ENCODE peak calls at places on chromosome 21, in six cellular contexts. E is Caco-2, C is neural crest cell, D is kidney epithelial cell, A is fibroblast of villous mesenchyme, Q is AG04449. B is an unnamed sample.

GRCh38 chr21:15141236-15141970 is 76.6 kb upstream of the NRIP1 start:
- DNase-seq in Q (no peak), D (no peak), E (peak), A (no peak), C (no peak), B (no peak)

GRCh38 chr21:37364722-37365121 is 1.9 kb upstream of the DYRK1A start:
- DNase-seq in E (no peak), D (no peak), C (no peak), A (no peak), Q (no peak), B (no peak)

GRCh38 chr21:29896884-29897283 is 42.9 kb downstream of the GRIK1 start:
- DNase-seq in C (no peak), A (no peak), Q (no peak), D (no peak), E (no peak), B (no peak)

GRCh38 chr21:15005391-15005790 is 59.4 kb downstream of the NRIP1 start:
- DNase-seq in D (no peak), E (no peak), A (no peak), Q (no peak), C (peak), B (no peak)

GRCh38 chr21:26849428-26850115 is 4.4 kb upstream of the ADAMTS1 start:
- DNase-seq in Q (no peak), D (no peak), A (peak), E (peak), C (no peak), B (no peak)

GRCh38 chr21:38910390-38911008 is 104.8 kb downstream of the ETS2 start:
- DNase-seq in C (no peak), D (no peak), A (no peak), Q (no peak), E (no peak), B (no peak)

GRCh38 chr21:15638856-15639549 is 90.8 kb upstream of the USP25 start:
- DNase-seq in A (peak), Q (no peak), D (peak), C (no peak), E (peak), B (no peak)

GRCh38 chr21:26469789-26470188 is 103.3 kb downstream of the CYYR1 start:
- DNase-seq in E (no peak), Q (peak), C (no peak), A (peak), D (peak), B (no peak)

GRCh38 chr21:17640821-17641220 is 28.1 kb upstream of the BTG3 start:
- DNase-seq in D (no peak), Q (no peak), C (no peak), A (no peak), E (no peak), B (no peak)

GRCh38 chr21:14452842-14453241 is 69.9 kb upstream of the HSPA13 start:
- DNase-seq in A (no peak), Q (no peak), E (no peak), C (no peak), D (no peak), B (no peak)

GRCh38 chr21:36245649-36246048 is 74.3 kb upstream of the MORC3 start:
- DNase-seq in Q (no peak), D (no peak), A (no peak), E (no peak), C (no peak), B (no peak)

GRCh38 chr21:37914211-37914900 is 1.9 kb downstream of the KCNJ6 start:
- DNase-seq in E (peak), Q (no peak), A (peak), D (no peak), C (peak), B (peak)

GRCh38 chr21:34198232-34199120 is 125.1 kb downstream of the MRPS6 start:
- DNase-seq in C (no peak), A (no peak), E (no peak), Q (no peak), D (no peak), B (no peak)

GRCh38 chr21:32915099-32915498 is 110.6 kb upstream of the OLIG2 start:
- DNase-seq in D (no peak), C (no peak), A (no peak), Q (no peak), E (no peak), B (no peak)

GRCh38 chr21:21436012-21436545 is 437.9 kb downstream of the NCAM2 start:
- DNase-seq in C (no peak), D (no peak), A (peak), Q (no peak), E (no peak), B (no peak)

GRCh38 chr21:19547951-19548635 is 1144.5 kb upstream of the TMPRSS15 start:
- DNase-seq in C (no peak), E (no peak), D (no peak), Q (no peak), A (no peak), B (no peak)

GRCh38 chr21:17769049-17769845 is 49.9 kb downstream of the C21orf91 start:
- DNase-seq in C (no peak), D (no peak), A (peak), E (no peak), Q (no peak), B (no peak)

GRCh38 chr21:29025328-29025713 is 853 bp downstream of the USP16 start:
- DNase-seq in E (no peak), D (no peak), Q (no peak), C (no peak), A (peak), B (no peak)

GRCh38 chr21:35400233-35400939 is 351.3 kb upstream of the RUNX1 start:
- DNase-seq in D (peak), E (peak), Q (no peak), C (no peak), A (peak), B (peak)

GRCh38 chr21:16870116-16870515 is 642.7 kb upstream of the CXADR start:
- DNase-seq in D (no peak), A (peak), Q (no peak), C (no peak), E (no peak), B (no peak)

GRCh38 chr21:42193131-42193671 is 25.7 kb upstream of the ABCG1 start:
- DNase-seq in A (peak), C (no peak), D (no peak), Q (no peak), E (no peak), B (no peak)

GRCh38 chr21:25733859-25734653 is 648 bp downstream of the ATP5PF start:
- DNase-seq in E (peak), A (peak), D (no peak), C (no peak), Q (no peak), B (no peak)

GRCh38 chr21:29490016-29490415 is 191.3 kb downstream of the BACH1 start:
- DNase-seq in Q (no peak), A (no peak), D (no peak), E (no peak), C (no peak), B (no peak)

GRCh38 chr21:34878501-34878900 is 170.6 kb downstream of the RUNX1 start:
- DNase-seq in D (no peak), C (no peak), Q (no peak), E (no peak), A (no peak), B (no peak)

GRCh38 chr21:37219766-37220432 is 47.2 kb downstream of the VPS26C start:
- DNase-seq in A (peak), E (peak), Q (no peak), D (no peak), C (no peak), B (no peak)

GRCh38 chr21:26389971-26390641 is 183.0 kb downstream of the CYYR1 start:
- DNase-seq in D (peak), E (no peak), A (peak), Q (no peak), C (no peak), B (no peak)

GRCh38 chr21:36437745-36438128 is 42.2 kb downstream of the CLDN14 start:
- DNase-seq in Q (peak), E (no peak), C (no peak), D (no peak), A (peak), B (no peak)

GRCh38 chr21:34582506-34583150 is 32.3 kb downstream of the RCAN1 start:
- DNase-seq in C (peak), D (no peak), Q (no peak), A (peak), E (peak), B (peak)

GRCh38 chr21:44712203-44713028 is 1.0 kb upstream of the TSPEAR start:
- DNase-seq in E (no peak), A (no peak), C (no peak), Q (no peak), D (no peak), B (no peak)

GRCh38 chr21:44713130-44713529 is 1.8 kb upstream of the TSPEAR start:
- DNase-seq in D (no peak), E (no peak), A (no peak), C (no peak), Q (no peak), B (no peak)

GRCh38 chr21:44710756-44711326 is 531 bp downstream of the TSPEAR start:
- DNase-seq in Q (no peak), C (no peak), A (no peak), E (peak), D (no peak), B (no peak)

GRCh38 chr21:44710294-44710665 is 1.1 kb downstream of the TSPEAR start:
- DNase-seq in C (no peak), E (no peak), Q (no peak), D (no peak), A (no peak), B (no peak)

GRCh38 chr21:44711327-44712202 is at the start of gene TSPEAR:
- DNase-seq in A (no peak), C (no peak), Q (no peak), D (no peak), E (peak), B (no peak)
- TF ChIP-seq CTCF in A (no peak), C (peak), Q (no peak), D (no peak), E (peak), B (no peak)

GRCh38 chr21:43718872-43719747 is at the start of gene PDXK:
- DNase-seq in Q (no peak), E (peak), C (peak), A (peak), D (no peak), B (peak)
- TF ChIP-seq CTCF in Q (no peak), E (peak), C (no peak), A (no peak), D (peak), B (no peak)

GRCh38 chr21:45768011-45768740 is 124.7 kb downstream of the PCBP3 start:
- DNase-seq in E (no peak), C (no peak), Q (peak), A (peak), D (no peak), B (no peak)

GRCh38 chr21:45769239-45769758 is 125.8 kb downstream of the PCBP3 start:
- DNase-seq in E (no peak), D (no peak), A (no peak), Q (no peak), C (no peak), B (no peak)

GRCh38 chr21:45767071-45768006 is 123.8 kb downstream of the PCBP3 start:
- DNase-seq in D (no peak), A (no peak), E (no peak), Q (no peak), C (no peak), B (no peak)

GRCh38 chr21:45769896-45770295 is 126.4 kb downstream of the PCBP3 start:
- DNase-seq in A (no peak), E (no peak), Q (no peak), C (no peak), D (no peak), B (no peak)

DNA sequence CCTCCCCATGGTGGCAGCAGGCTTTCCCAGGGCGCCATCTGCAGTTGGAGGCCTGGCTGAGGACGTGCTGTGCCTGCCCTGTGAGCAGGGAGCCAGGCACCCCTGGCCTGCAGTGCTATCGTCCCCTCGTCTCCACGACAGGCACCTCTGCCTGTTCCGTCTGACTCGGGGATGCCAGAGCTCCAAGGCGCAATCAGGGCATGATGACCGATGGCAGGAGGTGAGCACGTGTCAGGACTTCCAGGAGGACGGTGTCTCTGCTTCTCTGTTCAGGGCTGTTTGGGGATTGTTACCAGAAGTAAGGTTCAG is 125.2 kb downstream of the PCBP3 start:
- DNase-seq in A (no peak), C (no peak), E (peak), D (no peak), Q (no peak), B (no peak)
- TF ChIP-seq CTCF in A (no peak), C (no peak), E (no peak), D (no peak), Q (peak), B (no peak)

GRCh38 chr21:46377789-46378188 is 53.8 kb downstream of the PCNT start:
- DNase-seq in A (no peak), D (no peak), C (no peak), Q (no peak), E (no peak), B (no peak)

GRCh38 chr21:46379691-46380090 is 55.7 kb downstream of the PCNT start:
- DNase-seq in A (no peak), D (no peak), E (no peak), Q (no peak), C (no peak), B (no peak)

GRCh38 chr21:46376856-46377453 is 53.0 kb downstream of the PCNT start:
- DNase-seq in C (no peak), A (no peak), E (no peak), Q (no peak), D (no peak), B (no peak)

GRCh38 chr21:46381521-46381920 is 57.6 kb downstream of the PCNT start:
- DNase-seq in E (no peak), Q (no peak), D (no peak), A (no peak), C (no peak), B (no peak)

DNA sequence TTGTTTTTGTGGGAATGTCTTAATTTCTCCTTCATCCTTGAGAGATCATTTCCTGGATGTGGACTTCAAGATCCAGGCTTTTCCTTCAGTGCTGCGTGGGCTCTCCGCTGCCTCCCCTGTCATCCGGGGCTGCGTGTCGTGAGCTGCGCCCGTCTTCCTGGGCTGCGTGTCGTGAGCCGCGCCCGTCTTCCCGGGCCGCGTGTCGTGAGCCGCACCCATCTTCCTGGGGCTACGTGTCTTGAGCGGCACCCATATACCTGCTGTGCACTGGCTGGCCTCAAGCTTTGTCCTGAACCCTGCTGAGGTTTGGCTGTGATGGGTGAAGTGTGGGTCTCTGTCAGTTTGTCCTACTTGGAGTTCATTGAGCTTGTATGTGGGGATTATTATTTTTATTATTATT is 55.1 kb downstream of the PCNT start:
- DNase-seq in A (no peak), C (no peak), D (no peak), Q (no peak), E (no peak), B (no peak)
- TF ChIP-seq CTCF in A (no peak), C (no peak), D (no peak), Q (no peak), E (no peak), B (no peak)

DNA sequence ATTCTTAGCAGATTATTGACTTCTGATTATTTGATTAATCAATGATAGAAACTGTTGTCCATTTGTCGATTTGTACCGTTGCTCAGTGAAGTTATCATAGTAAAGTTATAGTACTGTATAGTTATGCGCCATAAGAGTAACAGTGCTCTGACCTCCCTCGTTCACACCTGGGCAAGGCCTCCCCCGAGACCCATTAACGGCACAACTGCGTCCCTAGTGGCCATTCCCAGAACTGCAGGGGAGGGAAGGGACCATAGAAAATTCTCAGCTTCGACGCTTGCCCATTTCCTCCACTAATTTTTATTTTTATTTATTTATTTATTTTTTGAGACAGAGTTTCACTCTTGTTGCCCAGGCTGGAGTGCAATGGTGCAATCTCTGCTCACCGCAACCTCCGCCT is 334.4 kb downstream of the DSCAM start:
- DNase-seq in E (peak), C (peak), Q (no peak), A (no peak), D (no peak), B (no peak)
- TF ChIP-seq CTCF in E (peak), C (peak), Q (peak), A (peak), D (peak), B (peak)